ENCODE peak calls at places on chromosomes 13 and 19, in five cellular contexts. One of them, this sample, is unnamed.
A peak's percentile ranks its signal among the peaks of the same experiment; 100 is the strongest.

GRCh38 chr19:18274776-18275356 is 614 bp upstream of the IQCN start:
- DNase-seq in astrocyte of the spinal cord: peak; percentile 91
- DNase-seq in BJ: peak; percentile 64
- DNase-seq in ovary: peak; percentile 93
- DNase-seq in endothelial cell of umbilical vein: peak; percentile 81
- DNase-seq in this sample: no peak

GRCh38 chr13:37657134-37657533 is 58.6 kb upstream of the POSTN start:
- DNase-seq in ovary: no peak
- DNase-seq in astrocyte of the spinal cord: peak; percentile 83
- DNase-seq in endothelial cell of umbilical vein: peak; percentile 91
- DNase-seq in BJ: peak; percentile 24
- DNase-seq in this sample: no peak

GRCh38 chr19:14164724-14165493 is 28.5 kb upstream of the ASF1B start:
- DNase-seq in astrocyte of the spinal cord: no peak
- DNase-seq in ovary: no peak
- DNase-seq in BJ: no peak
- DNase-seq in endothelial cell of umbilical vein: no peak
- DNase-seq in this sample: no peak

GRCh38 chr19:49678970-49679831 is 2.1 kb downstream of the PRMT1 start:
- DNase-seq in astrocyte of the spinal cord: no peak
- DNase-seq in BJ: no peak
- DNase-seq in ovary: peak; percentile 48
- DNase-seq in endothelial cell of umbilical vein: no peak
- DNase-seq in this sample: no peak

GRCh38 chr19:14139944-14140343 is 3.6 kb upstream of the ASF1B start:
- DNase-seq in astrocyte of the spinal cord: no peak
- DNase-seq in endothelial cell of umbilical vein: no peak
- DNase-seq in BJ: no peak
- DNase-seq in ovary: no peak
- DNase-seq in this sample: peak; percentile 26

GRCh38 chr19:39405930-39406655 is 554 bp upstream of the ZFP36 start:
- DNase-seq in astrocyte of the spinal cord: no peak
- DNase-seq in BJ: no peak
- DNase-seq in ovary: no peak
- DNase-seq in endothelial cell of umbilical vein: no peak
- DNase-seq in this sample: no peak

GRCh38 chr19:55373993-55374757 is 2.5 kb upstream of the TMEM190 start:
- DNase-seq in ovary: no peak
- DNase-seq in astrocyte of the spinal cord: peak; percentile 44
- DNase-seq in endothelial cell of umbilical vein: no peak
- DNase-seq in BJ: no peak
- DNase-seq in this sample: no peak

GRCh38 chr19:15194938-15195337 is 5.9 kb downstream of the NOTCH3 start:
- DNase-seq in astrocyte of the spinal cord: peak; percentile 27
- DNase-seq in ovary: no peak
- DNase-seq in BJ: peak; percentile 19
- DNase-seq in endothelial cell of umbilical vein: no peak
- DNase-seq in this sample: no peak

GRCh38 chr19:40379446-40380198 is 10.4 kb downstream of the HIPK4 start:
- DNase-seq in ovary: no peak
- DNase-seq in BJ: no peak
- DNase-seq in endothelial cell of umbilical vein: no peak
- DNase-seq in astrocyte of the spinal cord: no peak
- DNase-seq in this sample: no peak

GRCh38 chr13:62092949-62093348 is 677.3 kb upstream of the PCDH20 start:
- DNase-seq in endothelial cell of umbilical vein: no peak
- DNase-seq in BJ: no peak
- DNase-seq in astrocyte of the spinal cord: no peak
- DNase-seq in ovary: no peak
- DNase-seq in this sample: no peak

GRCh38 chr13:108154421-108154858 is 60.9 kb downstream of the LIG4 start:
- DNase-seq in endothelial cell of umbilical vein: no peak
- DNase-seq in ovary: no peak
- DNase-seq in BJ: no peak
- DNase-seq in astrocyte of the spinal cord: no peak
- DNase-seq in this sample: no peak

GRCh38 chr13:108225440-108225839 is 7.2 kb downstream of the ABHD13 start:
- DNase-seq in BJ: no peak
- DNase-seq in endothelial cell of umbilical vein: no peak
- DNase-seq in astrocyte of the spinal cord: no peak
- DNase-seq in ovary: no peak
- DNase-seq in this sample: no peak

GRCh38 chr19:28889941-28890645 is 322.9 kb downstream of the UQCRFS1 start:
- DNase-seq in ovary: no peak
- DNase-seq in BJ: no peak
- DNase-seq in endothelial cell of umbilical vein: no peak
- DNase-seq in astrocyte of the spinal cord: no peak
- DNase-seq in this sample: no peak

GRCh38 chr13:87208636-87209035 is 462.5 kb upstream of the SLITRK5 start:
- DNase-seq in ovary: no peak
- DNase-seq in BJ: no peak
- DNase-seq in astrocyte of the spinal cord: no peak
- DNase-seq in endothelial cell of umbilical vein: no peak
- DNase-seq in this sample: no peak

GRCh38 chr13:94608586-94608985 is 6.9 kb downstream of the GPR180 start:
- DNase-seq in astrocyte of the spinal cord: no peak
- DNase-seq in ovary: no peak
- DNase-seq in BJ: no peak
- DNase-seq in endothelial cell of umbilical vein: no peak
- DNase-seq in this sample: no peak

GRCh38 chr19:35164418-35164817 is 9.9 kb downstream of the FXYD5 start:
- DNase-seq in astrocyte of the spinal cord: no peak
- DNase-seq in endothelial cell of umbilical vein: no peak
- DNase-seq in ovary: no peak
- DNase-seq in BJ: no peak
- DNase-seq in this sample: no peak

GRCh38 chr13:98345103-98345899 is 168.2 kb upstream of the RNF113B start:
- DNase-seq in astrocyte of the spinal cord: no peak
- DNase-seq in BJ: no peak
- DNase-seq in endothelial cell of umbilical vein: no peak
- DNase-seq in ovary: no peak
- DNase-seq in this sample: no peak

GRCh38 chr13:113981201-113981605 is 7.3 kb upstream of the C13orf46 start:
- DNase-seq in BJ: no peak
- DNase-seq in ovary: no peak
- DNase-seq in endothelial cell of umbilical vein: no peak
- DNase-seq in astrocyte of the spinal cord: peak; percentile 84
- DNase-seq in this sample: no peak

GRCh38 chr13:101343128-101343787 is 73.0 kb downstream of the NALCN start:
- DNase-seq in endothelial cell of umbilical vein: peak; percentile 40
- DNase-seq in ovary: no peak
- DNase-seq in astrocyte of the spinal cord: no peak
- DNase-seq in BJ: no peak
- DNase-seq in this sample: no peak

GRCh38 chr19:13022111-13022858 is 27.0 kb downstream of the NFIX start:
- DNase-seq in ovary: peak; percentile 63
- DNase-seq in endothelial cell of umbilical vein: no peak
- DNase-seq in BJ: no peak
- DNase-seq in astrocyte of the spinal cord: no peak
- DNase-seq in this sample: no peak

GRCh38 chr19:48681127-48681470 is 8.3 kb upstream of the NTN5 start:
- DNase-seq in astrocyte of the spinal cord: peak; percentile 56
- DNase-seq in ovary: no peak
- DNase-seq in endothelial cell of umbilical vein: no peak
- DNase-seq in BJ: no peak
- DNase-seq in this sample: no peak

GRCh38 chr13:31860002-31860401 is 120.7 kb downstream of the RXFP2 start:
- DNase-seq in astrocyte of the spinal cord: no peak
- DNase-seq in endothelial cell of umbilical vein: no peak
- DNase-seq in BJ: no peak
- DNase-seq in ovary: no peak
- DNase-seq in this sample: no peak

GRCh38 chr19:4977299-4978174 is 8.6 kb downstream of the KDM4B start:
- DNase-seq in astrocyte of the spinal cord: peak; percentile 89
- DNase-seq in ovary: peak; percentile 71
- DNase-seq in endothelial cell of umbilical vein: no peak
- DNase-seq in BJ: peak; percentile 70
- DNase-seq in this sample: no peak

DNA sequence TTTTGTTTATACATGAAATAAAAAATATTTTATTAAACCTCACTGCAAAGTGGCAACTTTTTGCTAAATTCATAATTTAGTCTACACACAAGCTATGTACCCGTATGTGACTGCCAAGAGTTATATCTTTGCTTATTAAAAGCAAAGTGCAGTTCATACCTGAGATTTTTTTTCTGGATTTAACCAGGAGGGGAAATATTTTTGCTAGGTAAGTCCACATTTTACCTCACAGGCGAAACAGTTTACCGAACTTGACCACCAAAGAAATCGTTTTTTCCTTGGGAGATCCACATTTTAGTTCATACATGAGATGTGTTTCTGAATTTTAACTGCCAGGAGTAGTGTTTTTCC is 12.2 kb upstream of the JSRP1 start:
- DNase-seq in BJ: no peak
- DNase-seq in endothelial cell of umbilical vein: no peak
- DNase-seq in ovary: no peak
- DNase-seq in astrocyte of the spinal cord: no peak
- DNase-seq in this sample: no peak
- TF ChIP-seq CTCF in BJ: no peak
- TF ChIP-seq CTCF in endothelial cell of umbilical vein: no peak
- TF ChIP-seq CTCF in ovary: no peak
- TF ChIP-seq CTCF in astrocyte of the spinal cord: no peak
- TF ChIP-seq CTCF in this sample: no peak

DNA sequence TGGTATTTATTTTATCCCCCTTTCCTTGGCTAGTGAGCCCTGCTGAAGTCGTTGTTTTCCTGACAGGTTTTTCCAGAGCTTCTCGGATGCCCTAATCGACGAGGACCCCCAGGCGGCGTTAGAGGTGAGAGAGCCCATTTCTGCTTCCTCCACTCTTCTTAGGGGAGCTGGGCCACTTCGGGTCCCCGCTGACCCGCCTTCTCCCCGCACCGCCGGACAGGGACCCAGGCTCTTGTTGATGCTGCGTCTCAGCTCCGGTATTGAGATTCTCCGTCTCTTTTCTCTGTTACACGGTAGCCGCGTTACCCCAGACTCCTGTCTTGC is 306 bp downstream of the SUGT1 start:
- DNase-seq in endothelial cell of umbilical vein: no peak
- DNase-seq in BJ: no peak
- DNase-seq in astrocyte of the spinal cord: no peak
- DNase-seq in ovary: no peak
- DNase-seq in this sample: no peak
- TF ChIP-seq CTCF in endothelial cell of umbilical vein: no peak
- TF ChIP-seq CTCF in BJ: no peak
- TF ChIP-seq CTCF in astrocyte of the spinal cord: no peak
- TF ChIP-seq CTCF in ovary: no peak
- TF ChIP-seq CTCF in this sample: peak; percentile 17

GRCh38 chr13:26605845-26606244 is 48.4 kb downstream of the WASF3 start:
- DNase-seq in ovary: no peak
- DNase-seq in astrocyte of the spinal cord: no peak
- DNase-seq in BJ: no peak
- DNase-seq in endothelial cell of umbilical vein: no peak
- DNase-seq in this sample: no peak
- TF ChIP-seq CTCF in ovary: no peak
- TF ChIP-seq CTCF in astrocyte of the spinal cord: peak; percentile 17
- TF ChIP-seq CTCF in BJ: no peak
- TF ChIP-seq CTCF in endothelial cell of umbilical vein: peak; percentile 13
- TF ChIP-seq CTCF in this sample: peak; percentile 27

GRCh38 chr13:53340505-53341143 is 312.0 kb downstream of the OLFM4 start:
- DNase-seq in endothelial cell of umbilical vein: no peak
- DNase-seq in astrocyte of the spinal cord: no peak
- DNase-seq in ovary: no peak
- DNase-seq in BJ: no peak
- DNase-seq in this sample: no peak
- TF ChIP-seq CTCF in endothelial cell of umbilical vein: no peak
- TF ChIP-seq CTCF in astrocyte of the spinal cord: no peak
- TF ChIP-seq CTCF in ovary: no peak
- TF ChIP-seq CTCF in BJ: no peak
- TF ChIP-seq CTCF in this sample: no peak

DNA sequence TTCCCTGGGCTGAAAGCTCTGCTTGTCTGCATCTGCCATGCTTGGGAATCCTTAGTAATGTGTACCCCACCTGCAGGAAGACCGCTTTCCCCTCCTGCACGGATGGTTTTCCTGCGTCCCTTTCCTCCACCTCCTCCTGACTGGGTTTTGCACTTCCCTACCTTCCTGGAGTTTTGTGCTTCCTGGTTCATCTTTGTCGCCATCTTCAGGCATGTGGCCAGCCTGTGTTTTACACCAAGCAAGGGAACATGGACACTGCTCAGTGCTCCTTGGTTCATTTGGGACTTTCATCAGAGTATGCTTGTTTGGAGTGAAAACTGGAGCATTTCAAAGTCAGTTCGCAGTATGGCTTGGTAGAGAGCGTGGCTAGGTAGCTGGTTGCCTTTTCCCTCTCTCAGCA is 30.7 kb downstream of the ERICH6B start:
- DNase-seq in endothelial cell of umbilical vein: no peak
- DNase-seq in astrocyte of the spinal cord: no peak
- DNase-seq in ovary: no peak
- DNase-seq in BJ: no peak
- DNase-seq in this sample: no peak
- TF ChIP-seq CTCF in endothelial cell of umbilical vein: no peak
- TF ChIP-seq CTCF in astrocyte of the spinal cord: peak; percentile 33
- TF ChIP-seq CTCF in ovary: no peak
- TF ChIP-seq CTCF in BJ: peak; percentile 27
- TF ChIP-seq CTCF in this sample: peak; percentile 21

This sample was measured in neural crest cell.